ENCODE peak calls at places on chromosomes 1 and 21, in four cellular contexts. E is GM12878, X is K562, K is HepG2. Z is an unnamed sample.

GRCh38 chr1:45478129-45478802 is 12.7 kb downstream of the TESK2 start:
- DNase-seq in E (no peak), X (no peak), K (no peak), Z (no peak)

GRCh38 chr1:105398909-105399308 is 1649.2 kb downstream of the AMY1C start:
- DNase-seq in E (no peak), X (no peak), K (no peak), Z (no peak)

GRCh38 chr1:41673806-41674205 is 189.3 kb upstream of the EDN2 start:
- DNase-seq in E (no peak), X (no peak), K (no peak), Z (no peak)

GRCh38 chr1:205726619-205727125 is 23.3 kb downstream of the NUCKS1 start:
- DNase-seq in E (no peak), X (no peak), K (peak; percentile 75), Z (no peak)

GRCh38 chr1:25110480-25110879 is 121.8 kb downstream of the SYF2 start:
- DNase-seq in E (no peak), X (no peak), K (no peak), Z (no peak)

GRCh38 chr1:235411489-235412486 is 44.6 kb downstream of the TBCE start:
- DNase-seq in E (no peak), X (no peak), K (peak; percentile 80), Z (peak; percentile 3)

GRCh38 chr1:176785046-176785445 is 322.1 kb downstream of the PAPPA2 start:
- DNase-seq in E (no peak), X (no peak), K (no peak), Z (no peak)

GRCh38 chr1:185309566-185309965 is 7.5 kb downstream of the IVNS1ABP start:
- DNase-seq in E (no peak), X (no peak), K (no peak), Z (no peak)

GRCh38 chr1:207298666-207299065 is 22.8 kb upstream of the CD55 start:
- DNase-seq in E (no peak), X (no peak), K (no peak), Z (no peak)

GRCh38 chr21:35401476-35401875 is 352.4 kb upstream of the RUNX1 start:
- DNase-seq in E (no peak), X (no peak), K (no peak), Z (no peak)

GRCh38 chr1:88216441-88216840 is 467.6 kb upstream of the PKN2 start:
- DNase-seq in E (no peak), X (no peak), K (no peak), Z (no peak)

GRCh38 chr1:226657788-226658537 is 81.1 kb downstream of the ITPKB start:
- DNase-seq in E (no peak), X (no peak), K (no peak), Z (no peak)

GRCh38 chr1:60102691-60103090 is 29.1 kb upstream of the C1orf87 start:
- DNase-seq in E (no peak), X (no peak), K (no peak), Z (no peak)

GRCh38 chr1:3618904-3619671 is 5.7 kb upstream of the TPRG1L start:
- DNase-seq in E (peak; percentile 11), X (peak; percentile 85), K (peak; percentile 77), Z (no peak)

GRCh38 chr1:208686592-208686991 is 442.4 kb upstream of the PLXNA2 start:
- DNase-seq in E (no peak), X (no peak), K (no peak), Z (no peak)

GRCh38 chr1:163472267-163472666 is 150.5 kb downstream of the NUF2 start:
- DNase-seq in E (no peak), X (no peak), K (no peak), Z (no peak)

GRCh38 chr1:54971317-54971791 is 9.1 kb upstream of the TMEM61 start:
- DNase-seq in E (peak; percentile 60), X (no peak), K (no peak), Z (no peak)

GRCh38 chr1:28926629-28927441 is 12.5 kb downstream of the EPB41 start:
- DNase-seq in E (peak; percentile 91), X (peak; percentile 64), K (peak; percentile 80), Z (peak; percentile 55)

GRCh38 chr1:3759800-3760199 is 7.5 kb downstream of the CCDC27 start:
- DNase-seq in E (no peak), X (no peak), K (no peak), Z (no peak)

GRCh38 chr21:43917515-43918384 is 52.7 kb downstream of the AGPAT3 start:
- DNase-seq in E (peak; percentile 25), X (peak; percentile 61), K (peak; percentile 40), Z (no peak)

GRCh38 chr1:46575300-46575699 is 23.9 kb upstream of the KNCN start:
- DNase-seq in E (no peak), X (no peak), K (no peak), Z (no peak)

GRCh38 chr1:39890267-39890666 is 7.0 kb upstream of the TRIT1 start:
- DNase-seq in E (no peak), X (no peak), K (no peak), Z (peak; percentile 77)

GRCh38 chr1:25148673-25149300 is 83.5 kb downstream of the SYF2 start:
- DNase-seq in E (no peak), X (no peak), K (peak; percentile 27), Z (peak; percentile 78)

GRCh38 chr1:29258189-29258973 is 22.1 kb downstream of the PTPRU start:
- DNase-seq in E (no peak), X (peak; percentile 56), K (no peak), Z (no peak)

GRCh38 chr1:42210421-42211133 is 46.0 kb upstream of the GUCA2A start:
- DNase-seq in E (no peak), X (no peak), K (no peak), Z (no peak)

GRCh38 chr1:231807498-231807897 is 180.9 kb downstream of the DISC1 start:
- DNase-seq in E (no peak), X (no peak), K (no peak), Z (no peak)

GRCh38 chr1:58734630-58735029 is 34.8 kb upstream of the MYSM1 start:
- DNase-seq in E (no peak), X (no peak), K (no peak), Z (no peak)

GRCh38 chr1:41722184-41722583 is 196.5 kb downstream of the HIVEP3 start:
- DNase-seq in E (no peak), X (no peak), K (no peak), Z (no peak)

GRCh38 chr1:67459068-67459467 is 28.9 kb upstream of the SERBP1 start:
- DNase-seq in E (no peak), X (no peak), K (no peak), Z (no peak)

GRCh38 chr1:156910309-156910782 is 10.1 kb upstream of the LRRC71 start:
- DNase-seq in E (no peak), X (peak; percentile 89), K (peak; percentile 23), Z (peak; percentile 37)

DNA sequence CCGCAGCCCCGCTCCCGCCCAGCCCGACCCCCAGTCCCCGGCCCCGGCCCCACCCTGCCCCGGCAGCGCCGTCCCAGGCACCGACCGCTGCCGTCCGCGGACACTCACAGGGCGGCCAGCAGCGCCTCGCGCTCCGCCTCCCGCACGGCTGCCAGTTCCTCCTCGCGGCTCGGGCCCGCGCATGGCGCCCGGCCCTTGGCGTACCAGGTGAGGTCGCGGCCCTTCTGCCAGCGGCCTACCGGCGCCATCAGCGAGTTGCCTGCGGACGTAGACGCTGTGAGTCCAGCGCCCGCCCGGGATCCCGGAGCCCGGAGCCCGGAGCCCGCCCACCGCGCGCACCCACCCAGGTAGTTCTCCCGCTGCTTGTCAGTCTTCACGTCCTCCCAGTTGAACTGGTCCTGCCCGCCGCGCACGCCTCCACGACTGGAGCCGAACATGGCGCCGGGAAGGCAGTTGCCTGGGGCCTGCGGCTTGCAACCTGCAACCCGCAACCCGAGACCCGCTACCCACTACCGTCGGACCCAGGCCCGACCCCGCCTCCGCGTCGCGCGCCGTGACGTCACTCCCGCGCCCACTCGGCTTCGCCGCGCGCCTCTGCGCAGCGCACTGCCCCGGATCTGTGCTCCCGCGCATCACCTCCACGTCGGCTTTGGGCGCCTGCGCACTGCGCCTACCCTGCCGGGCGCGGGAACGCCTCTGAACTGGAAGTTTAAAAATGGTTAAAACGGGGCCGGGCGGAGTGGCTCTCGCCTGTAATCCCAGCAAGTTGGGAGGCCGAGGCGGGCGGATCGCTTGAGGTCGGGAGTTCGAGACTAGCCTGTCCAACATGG is at the start of gene C1orf35:
- DNase-seq in E (peak; percentile 66), X (peak; percentile 95), K (peak; percentile 83), Z (peak; percentile 89)
- H3K27ac ChIP-seq in E (peak within 1 kb of the TSS; percentile 69), X (peak within 1 kb of the TSS; percentile 87), K (peak within 1 kb of the TSS; percentile 80), Z (peak within 1 kb of the TSS; percentile 83)

GRCh38 chr1:10735603-10736305 is 60.7 kb downstream of the CASZ1 start:
- DNase-seq in E (no peak), X (no peak), K (no peak), Z (no peak)
- TF ChIP-seq GABPA in E (no peak), X (no peak), K (no peak), Z (no peak)

GRCh38 chr1:153768316-153769126 is 6.7 kb upstream of the SLC27A3 start:
- DNase-seq in E (no peak), X (no peak), K (peak; percentile 87), Z (no peak)

GRCh38 chr1:153764315-153764714 is 10.9 kb upstream of the SLC27A3 start:
- DNase-seq in E (no peak), X (no peak), K (no peak), Z (no peak)

GRCh38 chr1:153760440-153760839 is 14.8 kb upstream of the SLC27A3 start:
- DNase-seq in E (no peak), X (no peak), K (no peak), Z (no peak)

GRCh38 chr1:153767519-153767918 is 7.7 kb upstream of the SLC27A3 start:
- DNase-seq in E (no peak), X (no peak), K (no peak), Z (no peak)

DNA sequence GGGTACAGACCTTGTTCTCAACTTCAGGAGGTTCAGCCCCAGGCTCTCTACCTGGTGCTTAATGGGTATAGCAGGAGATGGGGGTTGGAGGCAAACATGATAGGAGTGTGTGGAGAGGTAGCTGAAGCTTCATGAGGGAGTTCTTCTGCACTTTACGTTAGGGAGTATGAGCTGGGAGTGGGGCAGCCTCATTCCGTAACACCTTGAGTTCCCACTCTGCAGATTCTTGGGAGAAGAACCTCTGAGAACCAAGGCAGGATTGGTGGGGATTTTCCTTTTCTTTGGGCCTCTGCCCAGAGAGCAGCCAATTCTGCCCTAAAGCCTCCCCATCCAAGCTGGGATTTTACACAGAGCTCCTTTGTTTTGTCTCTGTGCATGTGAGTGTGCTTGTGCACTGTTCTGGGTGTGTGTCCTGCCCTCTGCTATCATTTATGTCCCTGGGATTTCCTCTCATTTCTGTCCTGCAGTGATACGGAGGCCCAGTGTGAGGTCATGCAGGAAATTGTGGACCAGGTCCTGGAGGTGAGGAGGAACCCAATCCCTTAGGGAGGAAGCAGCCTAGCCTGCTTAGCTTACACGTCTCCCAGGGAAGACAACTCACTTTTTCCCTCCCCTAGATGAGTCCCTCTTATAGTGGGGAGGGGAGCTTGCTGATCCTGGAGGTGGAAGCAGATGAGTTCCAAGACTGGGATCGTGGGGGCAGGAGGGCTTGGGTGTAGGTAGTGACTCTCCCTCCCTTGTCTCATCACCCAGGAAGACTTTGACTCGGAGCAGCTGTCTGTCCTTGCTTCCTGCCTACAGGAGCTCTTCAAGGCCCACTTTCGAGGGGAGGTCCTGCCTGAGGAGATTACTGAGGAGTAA is 11.6 kb upstream of the SLC27A3 start:
- DNase-seq in E (no peak), X (no peak), K (no peak), Z (no peak)
- H3K27ac ChIP-seq in E (no peak overlapping the region), X (no peak overlapping the region), K (no peak overlapping the region), Z (no peak overlapping the region)

GRCh38 chr1:37517569-37517968 is 3.0 kb upstream of the MEAF6 start:
- DNase-seq in E (no peak), X (no peak), K (no peak), Z (no peak)
- TF ChIP-seq GABPA in E (no peak), X (no peak), K (no peak), Z (no peak)

GRCh38 chr21:38979271-38980196 is 173.8 kb downstream of the ETS2 start:
- DNase-seq in E (no peak), X (no peak), K (no peak), Z (no peak)
- H3K27ac ChIP-seq in E (no peak overlapping the region), X (no peak overlapping the region), K (no peak overlapping the region), Z (no peak overlapping the region)